ENCODE peak calls at places on chromosomes 11 and 22, in six cellular contexts. C is HepG2, J is SK-N-SH, A is K562, G is H1, X is GM12878. U is an unnamed sample.

GRCh38 chr11:122137081-122137793 is 21.2 kb upstream of the BLID start:
- DNase-seq in C (no peak), J (no peak), A (no peak), G (no peak), X (no peak), U (no peak)

GRCh38 chr22:42343551-42344081 is 73.2 kb upstream of the TCF20 start:
- DNase-seq in C (no peak), J (peak), A (peak), G (no peak), X (no peak), U (no peak)

GRCh38 chr22:21876486-21877176 is 9.2 kb upstream of the MAPK1 start:
- DNase-seq in C (no peak), J (peak), A (peak), G (no peak), X (no peak), U (no peak)

GRCh38 chr11:64489831-64490441 is 101.1 kb upstream of the SLC22A12 start:
- DNase-seq in C (peak), J (peak), A (peak), G (peak), X (no peak), U (peak)

GRCh38 chr11:70761906-70762196 is 363.5 kb downstream of the CTTN start:
- DNase-seq in C (no peak), J (no peak), A (no peak), G (no peak), X (no peak), U (no peak)

GRCh38 chr11:114057605-114058004 is 1.9 kb upstream of the ZBTB16 start:
- DNase-seq in C (no peak), J (no peak), A (no peak), G (no peak), X (no peak), U (no peak)

GRCh38 chr22:40721266-40721665 is 42.0 kb downstream of the MCHR1 start:
- DNase-seq in C (peak), J (peak), A (peak), G (no peak), X (no peak), U (peak)

GRCh38 chr11:95445746-95446333 is 214.8 kb upstream of the SESN3 start:
- DNase-seq in C (no peak), J (no peak), A (no peak), G (no peak), X (no peak), U (no peak)

GRCh38 chr22:31337178-31337577 is 9.0 kb downstream of the PATZ1 start:
- DNase-seq in C (no peak), J (no peak), A (no peak), G (no peak), X (no peak), U (no peak)

GRCh38 chr11:45638051-45638450 is 27.4 kb downstream of the CHST1 start:
- DNase-seq in C (no peak), J (no peak), A (no peak), G (no peak), X (no peak), U (no peak)

GRCh38 chr11:2908130-2908529 is 21.1 kb downstream of the PHLDA2 start:
- DNase-seq in C (no peak), J (no peak), A (no peak), G (no peak), X (no peak), U (no peak)

GRCh38 chr11:118338637-118339061 is 3.9 kb downstream of the CD3D start:
- DNase-seq in C (peak), J (no peak), A (peak), G (no peak), X (no peak), U (no peak)

GRCh38 chr11:69388210-69388609 is 93.3 kb upstream of the LINC01488 start:
- DNase-seq in C (no peak), J (no peak), A (no peak), G (no peak), X (no peak), U (no peak)

GRCh38 chr22:43925433-43926348 is 2.1 kb downstream of the PNPLA3 start:
- DNase-seq in C (peak), J (no peak), A (no peak), G (no peak), X (no peak), U (no peak)

GRCh38 chr11:86749861-86750401 is 50.4 kb upstream of the PRSS23 start:
- DNase-seq in C (no peak), J (no peak), A (no peak), G (no peak), X (no peak), U (no peak)

GRCh38 chr11:126185200-126186030 is 26.0 kb downstream of the RPUSD4 start:
- DNase-seq in C (peak), J (no peak), A (no peak), G (no peak), X (no peak), U (no peak)

GRCh38 chr11:36713715-36714114 is 115.7 kb upstream of the RAG2 start:
- DNase-seq in C (no peak), J (no peak), A (no peak), G (no peak), X (no peak), U (no peak)

GRCh38 chr22:45162531-45162930 is 1.2 kb upstream of the NUP50 start:
- DNase-seq in C (no peak), J (no peak), A (no peak), G (no peak), X (no peak), U (no peak)

GRCh38 chr11:64331569-64332371 is 8.2 kb upstream of the CCDC88B start:
- DNase-seq in C (peak), J (peak), A (peak), G (no peak), X (peak), U (peak)

GRCh38 chr11:75293903-75294302 is 53.3 kb downstream of the TPBGL start:
- DNase-seq in C (no peak), J (no peak), A (peak), G (no peak), X (no peak), U (no peak)

GRCh38 chr11:75289919-75290318 is 49.3 kb downstream of the TPBGL start:
- DNase-seq in C (no peak), J (no peak), A (no peak), G (no peak), X (no peak), U (no peak)

GRCh38 chr11:75288846-75289760 is 48.5 kb downstream of the TPBGL start:
- DNase-seq in C (no peak), J (no peak), A (no peak), G (no peak), X (no peak), U (no peak)

GRCh38 chr11:75291741-75292140 is 51.2 kb downstream of the TPBGL start:
- DNase-seq in C (no peak), J (no peak), A (no peak), G (no peak), X (no peak), U (no peak)

GRCh38 chr11:75292943-75293342 is 52.4 kb downstream of the TPBGL start:
- DNase-seq in C (no peak), J (no peak), A (no peak), G (no peak), X (no peak), U (no peak)
- TF ChIP-seq CHD2 in C (no peak), J (no peak), A (no peak), G (no peak), X (no peak), U (no peak)

GRCh38 chr11:76237041-76237649 is 30.8 kb upstream of the WNT11 start:
- DNase-seq in C (no peak), J (no peak), A (no peak), G (no peak), X (no peak), U (no peak)
- TF ChIP-seq CHD2 in C (no peak), J (no peak), A (no peak), G (no peak), X (no peak), U (no peak)

GRCh38 chr11:20598487-20598886 is 921 bp upstream of the SLC6A5 start:
- DNase-seq in C (no peak), J (no peak), A (no peak), G (no peak), X (no peak), U (no peak)

GRCh38 chr11:20597137-20597923 is 2.1 kb upstream of the SLC6A5 start:
- DNase-seq in C (no peak), J (no peak), A (no peak), G (no peak), X (no peak), U (no peak)

GRCh38 chr11:20597924-20598484 is 1.4 kb upstream of the SLC6A5 start:
- DNase-seq in C (no peak), J (no peak), A (no peak), G (no peak), X (no peak), U (no peak)

GRCh38 chr11:20595101-20595500 is 4.3 kb upstream of the SLC6A5 start:
- DNase-seq in C (no peak), J (no peak), A (no peak), G (no peak), X (no peak), U (no peak)

GRCh38 chr11:20596629-20597129 is 2.7 kb upstream of the SLC6A5 start:
- DNase-seq in C (no peak), J (no peak), A (peak), G (no peak), X (no peak), U (no peak)
- TF ChIP-seq CHD2 in C (no peak), J (no peak), A (no peak), G (no peak), X (no peak), U (no peak)

DNA sequence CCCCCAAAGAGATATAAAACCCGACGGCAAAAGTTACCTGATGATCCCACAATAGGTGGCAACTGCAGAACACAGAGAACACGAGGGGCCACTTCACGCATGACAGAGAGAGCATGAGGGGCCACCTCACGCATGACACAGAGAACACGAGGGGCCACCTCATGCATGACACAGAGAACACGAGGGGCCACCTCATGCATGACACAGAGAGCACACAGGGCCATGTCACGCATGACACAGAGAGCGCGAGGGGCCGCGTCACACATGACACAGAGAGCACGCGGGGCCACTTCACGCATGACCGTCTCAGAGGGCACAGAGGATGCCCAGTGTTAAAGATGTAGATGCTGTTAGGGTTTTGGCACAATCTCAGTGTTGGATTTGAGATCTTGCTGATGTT is 1359.5 kb downstream of the TBC1D22A start:
- DNase-seq in C (no peak), J (no peak), A (no peak), G (no peak), X (no peak), U (no peak)
- TF ChIP-seq CHD2 in C (no peak), J (no peak), A (no peak), G (no peak), X (no peak), U (no peak)

DNA sequence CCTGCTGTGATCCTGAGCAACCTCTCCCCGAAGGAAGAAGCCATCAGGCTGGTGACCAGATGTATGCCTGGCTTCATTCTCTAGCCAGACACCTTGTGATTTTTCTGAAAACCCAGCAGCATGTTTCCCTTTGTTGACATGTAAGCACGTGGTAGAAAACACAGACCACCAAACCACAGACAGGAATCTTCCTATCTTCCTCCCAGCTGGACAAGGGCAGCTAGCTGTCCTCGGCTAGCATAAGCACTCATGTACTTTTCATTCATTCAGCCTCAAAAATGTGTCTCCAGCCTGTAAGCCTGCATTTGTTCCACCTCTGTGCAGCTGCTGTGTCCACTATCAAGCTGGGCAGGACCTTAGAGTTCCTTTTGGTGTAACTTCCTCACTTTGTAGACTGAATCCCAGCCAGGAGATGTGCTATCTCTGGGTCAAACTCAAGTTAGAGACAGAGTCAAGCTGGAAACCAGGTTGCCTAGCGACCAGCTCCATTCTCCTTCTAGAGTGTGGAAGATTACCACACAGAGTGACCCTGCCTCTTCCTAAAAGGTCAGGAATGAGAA is 7.2 kb upstream of the CLMP start:
- DNase-seq in C (no peak), J (peak), A (no peak), G (no peak), X (no peak), U (no peak)
- TF ChIP-seq CHD2 in C (no peak), J (peak), A (no peak), G (no peak), X (no peak), U (no peak)

GRCh38 chr11:134499990-134500389 is 87.9 kb upstream of the B3GAT1 start:
- DNase-seq in C (no peak), J (no peak), A (no peak), G (no peak), X (no peak), U (no peak)
- TF ChIP-seq CHD2 in C (no peak), J (no peak), A (no peak), G (no peak), X (no peak), U (no peak)

DNA sequence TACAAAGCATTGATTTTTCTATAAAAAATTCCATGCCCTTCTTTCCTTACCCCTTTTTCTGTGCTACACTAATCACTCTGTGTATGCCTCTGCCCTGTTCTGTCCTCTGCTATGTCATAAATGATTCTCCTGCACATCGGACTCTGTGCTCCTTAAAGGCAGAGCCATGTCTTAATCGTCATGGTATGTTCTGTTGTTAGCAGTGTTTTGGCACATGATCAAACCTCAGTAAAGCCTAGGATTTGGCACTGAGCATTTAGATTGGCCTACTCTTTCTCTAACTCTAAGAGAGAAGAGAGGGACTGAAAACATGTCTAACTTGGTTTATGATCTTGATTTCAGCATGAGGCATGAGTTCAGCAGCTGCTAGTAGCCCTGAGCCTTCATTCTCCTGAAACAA is 266.9 kb downstream of the AASDHPPT start:
- DNase-seq in C (no peak), J (no peak), A (no peak), G (no peak), X (no peak), U (no peak)
- TF ChIP-seq CHD2 in C (no peak), J (no peak), A (no peak), G (no peak), X (no peak), U (no peak)

U was measured in A549.